ENCODE peak calls at places on chromosomes 3 and 15, in eight cellular contexts. L is lower leg skin, Q is HFF-Myc, A is NT2/D1, G is aorta, D is heart left ventricle, F is hepatocyte, Z is astrocyte. O is an unnamed sample.
A peak's percentile ranks its signal among the peaks of the same experiment; 100 is the strongest.

GRCh38 chr15:60695713-60696522 is 217.0 kb upstream of the ICE2 start:
- DNase-seq in Z (peak; percentile 47), D (no peak), F (no peak), G (no peak), A (no peak), L (no peak), Q (no peak), O (no peak)

GRCh38 chr3:180433172-180433571 is 168.8 kb upstream of the TTC14 start:
- DNase-seq in F (no peak), G (no peak), A (no peak), Z (peak; percentile 76), L (no peak), D (no peak), Q (no peak), O (peak; percentile 90)

GRCh38 chr15:97473615-97474014 is 486.9 kb upstream of the ARRDC4 start:
- DNase-seq in F (no peak), D (no peak), A (no peak), Q (no peak), G (no peak), L (no peak), Z (no peak), O (no peak)

GRCh38 chr3:100650651-100651611 is 41.5 kb downstream of the ADGRG7 start:
- DNase-seq in G (no peak), A (no peak), F (no peak), D (no peak), L (peak; percentile 19), Q (no peak), Z (peak; percentile 61), O (peak; percentile 61)

GRCh38 chr3:188993140-188993539 is 178.6 kb upstream of the TPRG1 start:
- DNase-seq in Z (no peak), G (no peak), L (no peak), F (no peak), D (no peak), A (no peak), Q (no peak), O (no peak)

GRCh38 chr3:22594990-22595389 is 608.1 kb upstream of the UBE2E2 start:
- DNase-seq in Z (no peak), A (no peak), G (no peak), L (no peak), Q (no peak), D (no peak), F (no peak), O (no peak)

GRCh38 chr15:36426696-36427095 is 152.7 kb upstream of the CDIN1 start:
- DNase-seq in A (no peak), G (no peak), Q (no peak), L (no peak), Z (no peak), D (no peak), F (no peak), O (no peak)

GRCh38 chr3:38455639-38456430 is 2.1 kb downstream of the ACVR2B start:
- DNase-seq in F (no peak), D (peak; percentile 32), A (no peak), Q (no peak), L (no peak), Z (no peak), G (no peak), O (no peak)

GRCh38 chr15:51155016-51155580 is 60.4 kb upstream of the TNFAIP8L3 start:
- DNase-seq in Q (no peak), D (no peak), L (no peak), A (no peak), G (no peak), F (no peak), Z (peak; percentile 11), O (no peak)

GRCh38 chr15:65275728-65276126 is 11.0 kb downstream of the PARP16 start:
- DNase-seq in F (peak; percentile 76), L (no peak), A (no peak), G (no peak), D (no peak), Q (no peak), Z (peak; percentile 47), O (peak; percentile 30)

GRCh38 chr3:128867200-128868125 is 12.0 kb upstream of the ACAD9 start:
- DNase-seq in L (no peak), Z (no peak), A (no peak), D (no peak), F (no peak), Q (no peak), G (no peak), O (no peak)

GRCh38 chr15:67885848-67886247 is 46.0 kb upstream of the RNU6-1 start:
- DNase-seq in G (no peak), F (no peak), D (no peak), Z (no peak), L (no peak), Q (no peak), A (no peak), O (no peak)

GRCh38 chr3:11624161-11624560 is 19.6 kb downstream of the VGLL4 start:
- DNase-seq in A (no peak), L (no peak), F (no peak), Z (no peak), G (no peak), D (no peak), Q (no peak), O (peak; percentile 40)

GRCh38 chr15:76328962-76329361 is 7.6 kb upstream of the ISL2 start:
- DNase-seq in Z (no peak), L (no peak), A (no peak), G (no peak), F (no peak), D (no peak), Q (no peak), O (peak; percentile 31)

GRCh38 chr3:31738423-31738822 is 205.7 kb downstream of the STT3B start:
- DNase-seq in D (no peak), F (no peak), G (no peak), A (no peak), Q (no peak), Z (no peak), L (no peak), O (no peak)

GRCh38 chr3:50365080-50365841 is 5.9 kb upstream of the TMEM115 start:
- DNase-seq in Q (no peak), L (peak; percentile 83), F (peak; percentile 95), A (peak; percentile 68), Z (peak; percentile 30), D (peak; percentile 82), G (peak; percentile 89), O (peak; percentile 46)

GRCh38 chr3:73365756-73366397 is 258.9 kb downstream of the PDZRN3 start:
- DNase-seq in Q (no peak), D (peak; percentile 59), A (no peak), L (peak; percentile 31), G (peak; percentile 87), Z (peak; percentile 70), F (peak; percentile 51), O (peak; percentile 93)

GRCh38 chr3:152296990-152297389 is 28.3 kb downstream of the MBNL1 start:
- DNase-seq in L (no peak), Z (peak; percentile 24), G (no peak), D (no peak), F (no peak), Q (no peak), A (no peak), O (no peak)

GRCh38 chr3:152301745-152302181 is 33.0 kb downstream of the MBNL1 start:
- DNase-seq in D (no peak), L (no peak), Z (no peak), G (no peak), Q (no peak), F (no peak), A (no peak), O (no peak)

GRCh38 chr3:152298393-152299242 is 29.9 kb downstream of the MBNL1 start:
- DNase-seq in Q (peak; percentile 96), Z (peak; percentile 95), A (no peak), F (peak; percentile 82), G (no peak), L (peak; percentile 87), D (peak; percentile 58), O (peak; percentile 99)

GRCh38 chr3:152300029-152300764 is 31.5 kb downstream of the MBNL1 start:
- DNase-seq in D (no peak), Q (no peak), L (no peak), Z (no peak), G (no peak), A (no peak), F (no peak), O (no peak)

GRCh38 chr3:152299243-152299976 is 30.7 kb downstream of the MBNL1 start:
- DNase-seq in F (no peak), Q (no peak), A (no peak), Z (no peak), L (no peak), D (no peak), G (no peak), O (no peak)
- H3K4me3 ChIP-seq in F (no peak overlapping the region), Q (peak overlapping the region; percentile 35), A (no peak overlapping the region), Z (peak overlapping the region; percentile 43), L (no peak overlapping the region), D (no peak overlapping the region), G (peak overlapping the region; percentile 76), O (peak overlapping the region; percentile 54)

GRCh38 chr3:137761563-137762503 is 2.3 kb upstream of the SOX14 start:
- DNase-seq in Q (no peak), D (no peak), A (no peak), F (no peak), Z (no peak), G (peak; percentile 22), L (no peak), O (no peak)

GRCh38 chr3:137759505-137759904 is 4.6 kb upstream of the SOX14 start:
- DNase-seq in D (no peak), A (no peak), L (no peak), F (no peak), Q (no peak), G (no peak), Z (no peak), O (no peak)

GRCh38 chr3:137761099-137761562 is 3.0 kb upstream of the SOX14 start:
- DNase-seq in L (no peak), F (no peak), D (no peak), Z (no peak), Q (no peak), A (no peak), G (no peak), O (no peak)

GRCh38 chr3:137762674-137763593 is 1.2 kb upstream of the SOX14 start:
- DNase-seq in Z (no peak), G (no peak), F (no peak), Q (no peak), L (no peak), D (no peak), A (no peak), O (no peak)

GRCh38 chr3:137760341-137761098 is 3.6 kb upstream of the SOX14 start:
- DNase-seq in Q (no peak), G (peak; percentile 28), Z (no peak), L (no peak), F (no peak), A (no peak), D (no peak), O (no peak)
- H3K4me3 ChIP-seq in Q (no peak overlapping the region), G (no peak overlapping the region), Z (no peak overlapping the region), L (no peak overlapping the region), F (no peak overlapping the region), A (no peak overlapping the region), D (no peak overlapping the region), O (no peak overlapping the region)

GRCh38 chr3:43710607-43711006 is 19.9 kb downstream of the ABHD5 start:
- DNase-seq in Q (no peak), Z (no peak), F (no peak), G (no peak), L (no peak), A (no peak), D (no peak), O (no peak)
- H3K4me3 ChIP-seq in Q (no peak overlapping the region), Z (no peak overlapping the region), F (no peak overlapping the region), G (no peak overlapping the region), L (no peak overlapping the region), A (no peak overlapping the region), D (no peak overlapping the region), O (no peak overlapping the region)

DNA sequence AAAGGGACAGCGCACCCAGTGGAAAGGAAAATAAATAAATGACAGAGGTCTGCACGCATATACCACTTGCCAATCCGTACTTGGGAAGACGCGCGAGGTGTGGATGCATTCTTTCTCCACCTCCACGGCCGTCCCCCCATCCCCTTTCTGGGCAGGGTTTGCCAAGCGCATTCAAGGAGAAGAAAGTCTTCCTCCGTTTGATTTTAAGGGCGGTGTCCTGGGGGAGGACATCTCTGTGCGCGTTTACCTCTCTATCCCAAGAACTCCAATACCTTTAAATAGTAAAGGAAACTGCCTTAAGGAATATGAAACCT is 576 bp upstream of the MB21D2 start:
- DNase-seq in Z (no peak), A (no peak), D (no peak), Q (no peak), L (no peak), F (no peak), G (no peak), O (no peak)
- H3K4me3 ChIP-seq in Z (peak overlapping the region; percentile 76), A (peak overlapping the region; percentile 62), D (peak overlapping the region; percentile 74), Q (peak overlapping the region; percentile 93), L (peak overlapping the region; percentile 77), F (peak overlapping the region; percentile 98), G (peak overlapping the region; percentile 55), O (peak overlapping the region; percentile 97)

O was measured in fibroblast of the aortic adventitia.